ENCODE peak calls at places on chromosomes 16 and 17, in five cellular contexts. I, X, B, O and T are unnamed samples.

GRCh38 chr16:23137818-23138217 is 11.4 kb downstream of the USP31 start:
- DNase-seq in O (no peak), B (no peak), X (no peak), I (no peak), T (no peak)

GRCh38 chr17:57521606-57522435 is 223.3 kb downstream of the CCDC182 start:
- DNase-seq in X (no peak), I (no peak), B (no peak), O (no peak), T (no peak)

GRCh38 chr16:62408760-62409159 is 372.5 kb upstream of the CDH8 start:
- DNase-seq in I (peak; percentile 86), X (no peak), O (no peak), B (no peak), T (no peak)

GRCh38 chr16:20023190-20023589 is 50.5 kb downstream of the GPR139 start:
- DNase-seq in B (no peak), X (no peak), I (no peak), O (no peak), T (no peak)

GRCh38 chr16:65658339-65659275 is 536.7 kb upstream of the CDH11 start:
- DNase-seq in X (no peak), I (no peak), O (no peak), B (no peak), T (no peak)

GRCh38 chr17:76498886-76499667 is 2.1 kb downstream of the RHBDF2 start:
- DNase-seq in X (no peak), O (no peak), I (no peak), B (no peak), T (no peak)

GRCh38 chr16:11679941-11680911 is 12.0 kb downstream of the SNN start:
- DNase-seq in B (no peak), O (no peak), I (no peak), X (no peak), T (no peak)

GRCh38 chr17:45574376-45574775 is 83.9 kb upstream of the PLEKHM1 start:
- DNase-seq in B (no peak), I (no peak), X (no peak), O (no peak), T (no peak)

GRCh38 chr17:37187262-37187661 is 188.5 kb upstream of the C17orf78 start:
- DNase-seq in X (no peak), B (no peak), O (no peak), I (no peak), T (no peak)

GRCh38 chr16:72300892-72301291 is 128.9 kb upstream of the PMFBP1 start:
- DNase-seq in I (no peak), O (no peak), B (peak; percentile 1), X (no peak), T (peak; percentile 54)

GRCh38 chr17:36673068-36673467 is 71.7 kb downstream of the MRM1 start:
- DNase-seq in O (no peak), B (no peak), X (no peak), I (no peak), T (no peak)

GRCh38 chr17:35152741-35153140 is 5.1 kb downstream of the UNC45B start:
- DNase-seq in X (no peak), I (no peak), O (no peak), B (no peak), T (no peak)

GRCh38 chr17:80931421-80932265 is 60.0 kb upstream of the CHMP6 start:
- DNase-seq in B (no peak), I (peak; percentile 73), O (no peak), X (no peak), T (peak; percentile 29)

GRCh38 chr16:90046971-90047713 is 27.9 kb upstream of the DBNDD1 start:
- DNase-seq in O (no peak), X (no peak), B (no peak), I (peak; percentile 55), T (peak; percentile 57)

GRCh38 chr16:2822158-2822495 is 5.1 kb downstream of the PRSS21 start:
- DNase-seq in O (no peak), X (no peak), I (no peak), B (no peak), T (no peak)

GRCh38 chr17:78600181-78600651 is 23.0 kb upstream of the DNAH17 start:
- DNase-seq in O (no peak), I (no peak), B (no peak), X (no peak), T (no peak)

GRCh38 chr16:71383054-71383773 is 24.7 kb downstream of the CALB2 start:
- DNase-seq in O (no peak), X (no peak), B (no peak), I (peak; percentile 45), T (no peak)

GRCh38 chr16:16148755-16149154 is 74.5 kb downstream of the ABCC6 start:
- DNase-seq in B (no peak), O (no peak), X (no peak), I (no peak), T (no peak)

GRCh38 chr16:30567991-30568638 is 3.4 kb downstream of the ZNF688 start:
- DNase-seq in B (no peak), O (no peak), X (peak; percentile 67), I (no peak), T (peak; percentile 37)

GRCh38 chr16:85350973-85351372 is 238.7 kb upstream of the CIBAR2 start:
- DNase-seq in X (no peak), I (no peak), B (peak; percentile 91), O (peak; percentile 81), T (peak; percentile 58)

GRCh38 chr17:850828-851759 is 68.9 kb downstream of the MRM3 start:
- DNase-seq in O (no peak), B (no peak), X (no peak), I (no peak), T (no peak)

GRCh38 chr17:31373150-31374082 is 18.1 kb upstream of the RAB11FIP4 start:
- DNase-seq in O (peak; percentile 91), X (no peak), B (peak; percentile 18), I (no peak), T (peak; percentile 30)

GRCh38 chr16:51113254-51114125 is 37.6 kb downstream of the SALL1 start:
- DNase-seq in O (no peak), X (no peak), B (no peak), I (peak; percentile 36), T (peak; percentile 6)

GRCh38 chr17:79803997-79804855 is 7.3 kb upstream of the CBX8 start:
- DNase-seq in X (peak; percentile 70), O (no peak), I (peak; percentile 82), B (no peak), T (peak; percentile 25)

GRCh38 chr17:10135539-10136257 is 62.7 kb downstream of the GAS7 start:
- DNase-seq in I (no peak), X (no peak), B (no peak), O (no peak), T (no peak)

GRCh38 chr17:4152471-4152870 is 9.5 kb downstream of the CYB5D2 start:
- DNase-seq in X (no peak), I (no peak), O (no peak), B (no peak), T (no peak)

GRCh38 chr16:66886346-66886745 is 6.0 kb downstream of the PDP2 start:
- DNase-seq in I (no peak), O (no peak), B (no peak), X (no peak), T (no peak)

GRCh38 chr16:55588799-55589198 is 22.3 kb downstream of the CAPNS2 start:
- DNase-seq in O (no peak), I (no peak), B (no peak), X (no peak), T (no peak)

GRCh38 chr16:70253291-70254094 is 1.8 kb upstream of the EXOSC6 start:
- DNase-seq in I (peak; percentile 71), O (no peak), X (peak; percentile 42), B (no peak), T (no peak)

GRCh38 chr16:81612351-81613170 is 166.5 kb upstream of the PLCG2 start:
- DNase-seq in X (no peak), B (no peak), I (no peak), O (peak; percentile 36), T (no peak)

GRCh38 chr16:30600215-30600614 is 10.0 kb downstream of the ZNF689 start:
- DNase-seq in O (no peak), B (no peak), I (no peak), X (no peak), T (no peak)

GRCh38 chr16:84543931-84544776 is 39.7 kb upstream of the MEAK7 start:
- DNase-seq in X (no peak), O (no peak), B (peak; percentile 59), I (no peak), T (no peak)

GRCh38 chr16:57245472-57246113 is 534 bp downstream of the ARL2BP start:
- DNase-seq in X (no peak), B (no peak), I (no peak), O (no peak), T (peak; percentile 62)

GRCh38 chr16:6690741-6691140 is 641.9 kb upstream of the RBFOX1 start:
- DNase-seq in B (no peak), O (no peak), X (no peak), I (no peak), T (no peak)

GRCh38 chr17:32264140-32264799 is 1.4 kb upstream of the RHBDL3 start:
- DNase-seq in X (no peak), B (no peak), I (no peak), O (peak; percentile 48), T (no peak)

GRCh38 chr17:50908860-50909764 is 43.0 kb upstream of the TOB1 start:
- DNase-seq in O (no peak), X (peak; percentile 38), I (peak; percentile 84), B (no peak), T (peak; percentile 85)

GRCh38 chr16:71524566-71525553 is 1.4 kb upstream of the CHST4 start:
- DNase-seq in B (no peak), X (no peak), I (no peak), O (no peak), T (peak; percentile 22)